ENCODE peak calls at places on chromosomes 2 and 18, in seven cellular contexts. One of them, this sample, is unnamed.

GRCh38 chr18:13565228-13565627 is 161.1 kb downstream of the FAM210A start:
- DNase-seq in H9: no peak
- DNase-seq in endothelial cell: no peak
- DNase-seq in AG04450: no peak
- DNase-seq in left lung: no peak
- DNase-seq in foreskin fibroblast: no peak
- DNase-seq in HCT116: no peak
- DNase-seq in this sample: no peak

GRCh38 chr2:225806105-225806504 is 406.6 kb downstream of the NYAP2 start:
- DNase-seq in H9: no peak
- DNase-seq in endothelial cell: no peak
- DNase-seq in AG04450: no peak
- DNase-seq in left lung: no peak
- DNase-seq in foreskin fibroblast: peak
- DNase-seq in HCT116: no peak
- DNase-seq in this sample: no peak

GRCh38 chr2:84959494-84960156 is 11.3 kb upstream of the KCMF1 start:
- DNase-seq in H9: peak
- DNase-seq in endothelial cell: no peak
- DNase-seq in AG04450: no peak
- DNase-seq in left lung: no peak
- DNase-seq in foreskin fibroblast: no peak
- DNase-seq in HCT116: no peak
- DNase-seq in this sample: no peak

GRCh38 chr2:121570665-121571055 is 40.0 kb downstream of the RNU4ATAC start:
- DNase-seq in H9: no peak
- DNase-seq in endothelial cell: no peak
- DNase-seq in AG04450: no peak
- DNase-seq in left lung: no peak
- DNase-seq in foreskin fibroblast: no peak
- DNase-seq in HCT116: no peak
- DNase-seq in this sample: no peak

GRCh38 chr2:9764153-9764778 is 79.0 kb upstream of the TAF1B start:
- DNase-seq in H9: no peak
- DNase-seq in endothelial cell: no peak
- DNase-seq in AG04450: no peak
- DNase-seq in left lung: no peak
- DNase-seq in foreskin fibroblast: no peak
- DNase-seq in HCT116: no peak
- DNase-seq in this sample: no peak

GRCh38 chr2:96798733-96799622 is 17.1 kb upstream of the CNNM3 start:
- DNase-seq in H9: no peak
- DNase-seq in endothelial cell: no peak
- DNase-seq in AG04450: no peak
- DNase-seq in left lung: peak
- DNase-seq in foreskin fibroblast: no peak
- DNase-seq in HCT116: no peak
- DNase-seq in this sample: no peak

GRCh38 chr2:98148968-98149697 is 62.2 kb downstream of the VWA3B start:
- DNase-seq in H9: peak
- DNase-seq in endothelial cell: no peak
- DNase-seq in AG04450: peak
- DNase-seq in left lung: no peak
- DNase-seq in foreskin fibroblast: peak
- DNase-seq in HCT116: peak
- DNase-seq in this sample: peak

GRCh38 chr2:57842531-57842930 is 204.1 kb upstream of the VRK2 start:
- DNase-seq in H9: no peak
- DNase-seq in endothelial cell: no peak
- DNase-seq in AG04450: no peak
- DNase-seq in left lung: no peak
- DNase-seq in foreskin fibroblast: peak
- DNase-seq in HCT116: no peak
- DNase-seq in this sample: no peak

DNA sequence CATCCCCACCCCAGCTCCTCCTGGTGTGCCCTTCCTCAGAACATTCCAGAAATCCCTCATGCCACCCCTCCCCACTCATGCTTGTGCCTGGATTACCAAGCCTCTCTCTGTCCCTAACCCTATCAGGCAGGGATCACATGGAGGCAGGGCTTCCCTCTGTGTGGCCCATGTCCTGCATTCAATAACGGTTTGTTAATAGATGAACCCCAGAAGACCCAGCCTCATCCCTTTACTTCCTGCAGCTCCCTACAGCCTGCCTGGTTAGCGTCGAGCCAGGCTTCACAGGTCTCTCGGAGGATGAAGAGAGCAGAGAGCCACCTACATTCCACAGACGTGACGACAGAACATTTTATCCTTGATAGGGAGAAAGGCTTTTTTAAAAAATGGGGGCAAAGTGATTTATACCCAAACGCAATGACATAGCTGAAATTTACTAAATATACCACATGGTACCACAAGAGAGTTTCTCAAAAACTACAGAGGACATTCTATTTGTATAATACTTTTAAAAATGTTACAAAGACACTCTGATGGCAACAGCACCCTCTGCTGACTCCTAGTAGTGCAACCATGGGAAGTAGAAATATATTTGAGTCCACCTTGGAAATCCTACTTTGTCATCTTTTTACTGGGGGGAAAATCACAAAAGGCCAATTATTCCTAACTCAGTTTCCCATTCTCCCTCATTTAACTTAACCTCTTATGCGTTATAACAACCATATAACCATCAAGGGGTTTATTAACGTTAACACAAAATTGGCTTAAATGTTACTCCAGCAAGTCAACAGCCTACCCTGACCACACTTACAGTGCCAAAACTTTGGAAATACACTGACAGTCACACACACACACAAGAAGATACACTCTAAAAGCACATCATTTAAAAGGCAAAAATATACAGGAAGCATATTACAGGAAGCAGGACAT is 30.7 kb downstream of the FBXO15 start:
- DNase-seq in H9: peak
- DNase-seq in endothelial cell: peak
- DNase-seq in AG04450: peak
- DNase-seq in left lung: no peak
- DNase-seq in foreskin fibroblast: peak
- DNase-seq in HCT116: peak
- DNase-seq in this sample: peak
- TF ChIP-seq CTCF in H9: peak
- TF ChIP-seq CTCF in endothelial cell: peak
- TF ChIP-seq CTCF in AG04450: peak
- TF ChIP-seq CTCF in left lung: peak
- TF ChIP-seq CTCF in foreskin fibroblast: peak
- TF ChIP-seq CTCF in HCT116: peak
- TF ChIP-seq CTCF in this sample: peak

GRCh38 chr18:5064846-5065245 is 132.2 kb downstream of the AKAIN1 start:
- DNase-seq in H9: no peak
- DNase-seq in endothelial cell: no peak
- DNase-seq in AG04450: no peak
- DNase-seq in left lung: no peak
- DNase-seq in foreskin fibroblast: no peak
- DNase-seq in HCT116: no peak
- DNase-seq in this sample: no peak

GRCh38 chr18:5068856-5069255 is 128.2 kb downstream of the AKAIN1 start:
- DNase-seq in H9: no peak
- DNase-seq in endothelial cell: no peak
- DNase-seq in AG04450: no peak
- DNase-seq in left lung: no peak
- DNase-seq in foreskin fibroblast: no peak
- DNase-seq in HCT116: no peak
- DNase-seq in this sample: no peak

GRCh38 chr18:5060543-5060942 is 136.5 kb downstream of the AKAIN1 start:
- DNase-seq in H9: no peak
- DNase-seq in endothelial cell: no peak
- DNase-seq in AG04450: no peak
- DNase-seq in left lung: no peak
- DNase-seq in foreskin fibroblast: no peak
- DNase-seq in HCT116: no peak
- DNase-seq in this sample: no peak

GRCh38 chr18:5061785-5062184 is 135.3 kb downstream of the AKAIN1 start:
- DNase-seq in H9: no peak
- DNase-seq in endothelial cell: no peak
- DNase-seq in AG04450: no peak
- DNase-seq in left lung: no peak
- DNase-seq in foreskin fibroblast: no peak
- DNase-seq in HCT116: no peak
- DNase-seq in this sample: no peak

DNA sequence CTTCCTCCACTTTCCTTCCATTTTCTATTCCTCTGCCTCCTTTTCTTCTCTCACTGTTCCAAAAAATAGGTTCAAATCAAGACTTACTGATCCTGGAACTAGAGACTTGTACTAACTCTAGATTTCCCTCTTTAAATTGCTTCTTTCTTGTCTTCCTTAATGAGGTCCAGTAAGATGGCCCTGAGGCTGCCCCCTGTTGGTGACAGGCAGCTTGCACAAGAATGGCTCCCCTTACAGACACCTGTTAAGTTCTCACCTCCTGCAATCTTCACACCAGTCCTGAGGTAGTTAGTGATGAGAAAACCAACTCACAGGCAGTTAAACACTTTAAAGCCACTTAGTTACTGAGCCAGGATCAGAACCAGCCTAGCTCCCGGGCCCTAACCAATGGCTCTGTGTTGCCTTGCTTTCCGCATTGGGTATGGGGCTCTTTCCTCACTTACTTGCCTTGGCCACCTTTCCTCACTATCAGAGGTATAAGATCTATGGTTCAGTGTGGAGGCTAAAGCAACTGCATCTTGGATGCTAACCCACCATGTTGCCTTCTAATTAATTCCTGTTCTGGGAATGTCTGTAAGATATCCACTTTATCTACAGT is 130.6 kb downstream of the AKAIN1 start:
- DNase-seq in H9: peak
- DNase-seq in endothelial cell: peak
- DNase-seq in AG04450: no peak
- DNase-seq in left lung: no peak
- DNase-seq in foreskin fibroblast: no peak
- DNase-seq in HCT116: no peak
- DNase-seq in this sample: no peak
- TF ChIP-seq CTCF in H9: peak
- TF ChIP-seq CTCF in endothelial cell: peak
- TF ChIP-seq CTCF in AG04450: no peak
- TF ChIP-seq CTCF in left lung: peak
- TF ChIP-seq CTCF in foreskin fibroblast: no peak
- TF ChIP-seq CTCF in HCT116: no peak
- TF ChIP-seq CTCF in this sample: peak

DNA sequence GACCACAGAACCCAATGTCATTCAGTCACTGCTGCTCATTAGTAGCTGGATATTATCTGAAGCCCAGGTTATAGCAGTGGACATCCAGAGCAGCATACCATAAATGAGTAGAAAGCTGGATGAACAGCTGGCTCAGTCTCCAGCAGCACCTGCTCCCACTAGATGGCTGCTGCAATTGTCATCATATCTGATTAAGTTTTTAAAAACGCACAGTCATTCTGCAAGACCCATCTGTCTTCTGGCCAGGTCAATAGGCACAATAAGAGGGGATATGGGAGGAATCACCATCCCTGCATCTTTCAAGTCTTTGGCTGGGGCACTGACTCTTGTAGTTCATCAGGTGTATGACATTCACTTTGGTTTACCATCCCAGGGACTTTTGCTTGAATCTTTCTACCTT is 55.1 kb upstream of the XDH start:
- DNase-seq in H9: no peak
- DNase-seq in endothelial cell: no peak
- DNase-seq in AG04450: no peak
- DNase-seq in left lung: no peak
- DNase-seq in foreskin fibroblast: no peak
- DNase-seq in HCT116: no peak
- DNase-seq in this sample: no peak
- TF ChIP-seq CTCF in H9: no peak
- TF ChIP-seq CTCF in endothelial cell: no peak
- TF ChIP-seq CTCF in AG04450: no peak
- TF ChIP-seq CTCF in left lung: no peak
- TF ChIP-seq CTCF in foreskin fibroblast: no peak
- TF ChIP-seq CTCF in HCT116: no peak
- TF ChIP-seq CTCF in this sample: no peak

GRCh38 chr2:217918220-217919024 is 84.4 kb downstream of the TNS1 start:
- DNase-seq in H9: peak
- DNase-seq in endothelial cell: peak
- DNase-seq in AG04450: no peak
- DNase-seq in left lung: peak
- DNase-seq in foreskin fibroblast: no peak
- DNase-seq in HCT116: no peak
- DNase-seq in this sample: no peak
- TF ChIP-seq CTCF in H9: peak
- TF ChIP-seq CTCF in endothelial cell: no peak
- TF ChIP-seq CTCF in AG04450: peak
- TF ChIP-seq CTCF in left lung: no peak
- TF ChIP-seq CTCF in foreskin fibroblast: no peak
- TF ChIP-seq CTCF in HCT116: peak
- TF ChIP-seq CTCF in this sample: peak